ENCODE peak calls at places on chromosomes 2 and 18, in five cellular contexts. U is adrenal gland; J is activated CD8-positive, alpha-beta memory T cell treated with anti-CD3 and anti-CD28 coated beads for 24 hours; M is bronchial epithelial cell; R is stimulated activated CD8-positive, alpha-beta memory T cell treated with anti-CD3 and anti-CD28 coated beads, Interleukin-2, amount 100 ng/mL, for 1 hour. T is an unnamed sample.

GRCh38 chr2:162210385-162210784 is 32.9 kb downstream of the FAP start:
- DNase-seq in U (no peak), M (no peak), R (no peak), J (no peak), T (no peak)

GRCh38 chr2:10542033-10542432 is 93.9 kb upstream of the ODC1 start:
- DNase-seq in U (no peak), R (no peak), M (no peak), J (no peak), T (no peak)

GRCh38 chr2:46003912-46004473 is 293.2 kb upstream of the EPAS1 start:
- DNase-seq in R (no peak), U (no peak), J (no peak), M (peak; percentile 31), T (no peak)

GRCh38 chr2:224217962-224218347 is 178.9 kb upstream of the SERPINE2 start:
- DNase-seq in J (no peak), M (peak; percentile 36), U (peak; percentile 38), R (no peak), T (no peak)

GRCh38 chr18:5515007-5515744 is 28.6 kb downstream of the EPB41L3 start:
- DNase-seq in M (no peak), J (no peak), R (no peak), U (no peak), T (peak; percentile 94)

GRCh38 chr2:176999331-176999730 is 213.3 kb upstream of the HNRNPA3 start:
- DNase-seq in J (no peak), U (no peak), M (no peak), R (no peak), T (no peak)

GRCh38 chr18:60895181-60895580 is 438.0 kb upstream of the CDH20 start:
- DNase-seq in M (peak; percentile 74), R (no peak), U (no peak), J (no peak), T (no peak)

GRCh38 chr18:9742588-9743131 is 34.6 kb downstream of the RAB31 start:
- DNase-seq in R (no peak), J (peak; percentile 21), M (no peak), U (peak; percentile 48), T (no peak)

GRCh38 chr2:240140920-240141319 is 462 bp upstream of the OTOS start:
- DNase-seq in R (no peak), J (no peak), U (peak; percentile 6), M (no peak), T (no peak)

GRCh38 chr2:27085670-27086089 is 892 bp upstream of the KHK start:
- DNase-seq in M (peak; percentile 46), J (peak; percentile 83), R (no peak), U (peak; percentile 78), T (no peak)

GRCh38 chr2:230671117-230671516 is 41.5 kb upstream of the CAB39 start:
- DNase-seq in M (no peak), U (no peak), R (no peak), J (no peak), T (no peak)

GRCh38 chr2:26846334-26846863 is 1.5 kb upstream of the DPYSL5 start:
- DNase-seq in R (peak; percentile 29), U (peak; percentile 55), M (peak; percentile 59), J (peak; percentile 84), T (peak; percentile 49)

GRCh38 chr2:163465440-163465839 is 270.4 kb downstream of the FIGN start:
- DNase-seq in M (no peak), J (no peak), R (no peak), U (no peak), T (no peak)

GRCh38 chr2:98348066-98348561 is 1.9 kb downstream of the CNGA3 start:
- DNase-seq in R (no peak), J (no peak), M (no peak), U (no peak), T (peak; percentile 47)

GRCh38 chr2:85878719-85879390 is 9.9 kb downstream of the ST3GAL5 start:
- DNase-seq in M (peak; percentile 71), J (peak; percentile 53), U (no peak), R (no peak), T (no peak)

GRCh38 chr2:189641565-189641964 is 19.7 kb upstream of the ASNSD1 start:
- DNase-seq in J (no peak), U (no peak), R (no peak), M (peak; percentile 50), T (no peak)

GRCh38 chr2:240701736-240702639 is 10.3 kb downstream of the AQP12A start:
- DNase-seq in J (no peak), M (no peak), U (no peak), R (no peak), T (no peak)

GRCh38 chr18:55322176-55322735 is 265.7 kb downstream of the TCF4 start:
- DNase-seq in M (peak; percentile 75), R (no peak), J (no peak), U (peak; percentile 96), T (peak; percentile 94)

GRCh38 chr2:222398446-222398885 is 25.9 kb upstream of the SGPP2 start:
- DNase-seq in R (no peak), J (no peak), U (peak; percentile 37), M (peak; percentile 24), T (peak; percentile 84)

GRCh38 chr2:102235491-102235890 is 48.7 kb downstream of the IL1RL2 start:
- DNase-seq in M (no peak), J (peak; percentile 67), U (no peak), R (no peak), T (no peak)

GRCh38 chr2:103002954-103003353 is 241.1 kb downstream of the TMEM182 start:
- DNase-seq in J (no peak), M (peak; percentile 14), U (no peak), R (no peak), T (no peak)

GRCh38 chr18:76687271-76688006 is 134.9 kb upstream of the ZNF236 start:
- DNase-seq in J (peak; percentile 60), M (peak; percentile 84), R (no peak), U (peak; percentile 31), T (no peak)

GRCh38 chr18:59512025-59512710 is 153.1 kb upstream of the LMAN1 start:
- DNase-seq in U (no peak), R (no peak), M (no peak), J (no peak), T (no peak)

T was measured in DMS 273 treated with DMSO at 0.1 percent for 48 hours.